ENCODE peak calls at places on chromosomes 13 and 19, in ten cellular contexts. One of them, this sample, is unnamed. For H3K9me3, the result is how much of the 10 kb centered on the place peaks cover.

GRCh38 chr19:10699650-10700335 is 1.4 kb upstream of the QTRT1 start:
- DNase-seq in neural progenitor cell: peak
- DNase-seq in hepatocyte: peak
- DNase-seq in GM23248: peak
- DNase-seq in MM.1S: peak
- DNase-seq in mammary epithelial cell: peak
- DNase-seq in H1: no peak
- DNase-seq in astrocyte: peak
- DNase-seq in PC-3: peak
- DNase-seq in GM12878: peak
- DNase-seq in this sample: no peak

GRCh38 chr13:114099191-114099590 is 33.2 kb downstream of the RASA3 start:
- DNase-seq in MM.1S: peak
- DNase-seq in neural progenitor cell: peak
- DNase-seq in mammary epithelial cell: peak
- DNase-seq in GM23248: peak
- DNase-seq in hepatocyte: peak
- DNase-seq in H1: no peak
- DNase-seq in astrocyte: peak
- DNase-seq in GM12878: no peak
- DNase-seq in PC-3: peak
- DNase-seq in this sample: no peak

GRCh38 chr13:26785845-26786630 is 25.5 kb upstream of the GPR12 start:
- DNase-seq in hepatocyte: no peak
- DNase-seq in GM23248: no peak
- DNase-seq in H1: no peak
- DNase-seq in neural progenitor cell: peak
- DNase-seq in MM.1S: peak
- DNase-seq in mammary epithelial cell: peak
- DNase-seq in PC-3: no peak
- DNase-seq in astrocyte: no peak
- DNase-seq in GM12878: no peak
- DNase-seq in this sample: no peak

GRCh38 chr19:43560687-43561086 is 14.6 kb downstream of the XRCC1 start:
- DNase-seq in MM.1S: no peak
- DNase-seq in H1: no peak
- DNase-seq in GM23248: peak
- DNase-seq in PC-3: no peak
- DNase-seq in astrocyte: no peak
- DNase-seq in neural progenitor cell: no peak
- DNase-seq in mammary epithelial cell: no peak
- DNase-seq in hepatocyte: no peak
- DNase-seq in GM12878: no peak
- DNase-seq in this sample: no peak

GRCh38 chr19:58034476-58034790 is 608 bp downstream of the ZSCAN1 start:
- DNase-seq in PC-3: no peak
- DNase-seq in neural progenitor cell: peak
- DNase-seq in hepatocyte: peak
- DNase-seq in MM.1S: no peak
- DNase-seq in mammary epithelial cell: no peak
- DNase-seq in GM23248: no peak
- DNase-seq in astrocyte: no peak
- DNase-seq in GM12878: no peak
- DNase-seq in H1: no peak
- DNase-seq in this sample: no peak

GRCh38 chr13:114108894-114109293 is 23.5 kb downstream of the RASA3 start:
- DNase-seq in MM.1S: no peak
- DNase-seq in hepatocyte: no peak
- DNase-seq in mammary epithelial cell: no peak
- DNase-seq in neural progenitor cell: no peak
- DNase-seq in astrocyte: no peak
- DNase-seq in GM12878: no peak
- DNase-seq in GM23248: no peak
- DNase-seq in H1: no peak
- DNase-seq in PC-3: no peak
- DNase-seq in this sample: no peak

GRCh38 chr13:81425286-81425685 is 1084.4 kb upstream of the SPRY2 start:
- DNase-seq in H1: no peak
- DNase-seq in MM.1S: no peak
- DNase-seq in GM23248: no peak
- DNase-seq in PC-3: no peak
- DNase-seq in astrocyte: no peak
- DNase-seq in hepatocyte: no peak
- DNase-seq in neural progenitor cell: no peak
- DNase-seq in mammary epithelial cell: no peak
- DNase-seq in GM12878: no peak
- DNase-seq in this sample: no peak

GRCh38 chr19:1046836-1047695 is 7.2 kb downstream of the ABCA7 start:
- DNase-seq in H1: no peak
- DNase-seq in hepatocyte: no peak
- DNase-seq in MM.1S: no peak
- DNase-seq in neural progenitor cell: no peak
- DNase-seq in astrocyte: no peak
- DNase-seq in mammary epithelial cell: no peak
- DNase-seq in GM23248: no peak
- DNase-seq in GM12878: no peak
- DNase-seq in PC-3: no peak
- DNase-seq in this sample: no peak

GRCh38 chr13:96421314-96421713 is 331.4 kb downstream of the HS6ST3 start:
- DNase-seq in H1: no peak
- DNase-seq in astrocyte: no peak
- DNase-seq in hepatocyte: no peak
- DNase-seq in mammary epithelial cell: no peak
- DNase-seq in PC-3: no peak
- DNase-seq in GM12878: no peak
- DNase-seq in GM23248: no peak
- DNase-seq in neural progenitor cell: no peak
- DNase-seq in MM.1S: no peak
- DNase-seq in this sample: no peak

GRCh38 chr13:19882231-19882630 is 18.8 kb upstream of the ZMYM5 start:
- DNase-seq in mammary epithelial cell: peak
- DNase-seq in hepatocyte: no peak
- DNase-seq in H1: no peak
- DNase-seq in GM23248: no peak
- DNase-seq in GM12878: no peak
- DNase-seq in astrocyte: no peak
- DNase-seq in MM.1S: no peak
- DNase-seq in PC-3: no peak
- DNase-seq in neural progenitor cell: no peak
- DNase-seq in this sample: no peak

GRCh38 chr13:97810152-97810551 is 143.3 kb upstream of the IPO5 start:
- DNase-seq in MM.1S: no peak
- DNase-seq in PC-3: peak
- DNase-seq in GM12878: no peak
- DNase-seq in astrocyte: no peak
- DNase-seq in neural progenitor cell: peak
- DNase-seq in GM23248: peak
- DNase-seq in H1: no peak
- DNase-seq in hepatocyte: peak
- DNase-seq in mammary epithelial cell: no peak
- DNase-seq in this sample: no peak

GRCh38 chr19:47447470-47448359 is 24.0 kb downstream of the SLC8A2 start:
- DNase-seq in hepatocyte: peak
- DNase-seq in GM12878: no peak
- DNase-seq in neural progenitor cell: peak
- DNase-seq in astrocyte: no peak
- DNase-seq in MM.1S: no peak
- DNase-seq in mammary epithelial cell: peak
- DNase-seq in GM23248: peak
- DNase-seq in H1: peak
- DNase-seq in PC-3: peak
- DNase-seq in this sample: no peak

GRCh38 chr19:47445527-47445926 is 26.2 kb downstream of the SLC8A2 start:
- DNase-seq in astrocyte: no peak
- DNase-seq in GM23248: no peak
- DNase-seq in hepatocyte: no peak
- DNase-seq in H1: no peak
- DNase-seq in GM12878: no peak
- DNase-seq in mammary epithelial cell: no peak
- DNase-seq in neural progenitor cell: no peak
- DNase-seq in PC-3: no peak
- DNase-seq in MM.1S: no peak
- DNase-seq in this sample: no peak

GRCh38 chr19:47444388-47444821 is 25.1 kb upstream of the MEIS3 start:
- DNase-seq in hepatocyte: peak
- DNase-seq in PC-3: no peak
- DNase-seq in GM23248: no peak
- DNase-seq in astrocyte: no peak
- DNase-seq in GM12878: no peak
- DNase-seq in mammary epithelial cell: no peak
- DNase-seq in MM.1S: no peak
- DNase-seq in H1: no peak
- DNase-seq in neural progenitor cell: peak
- DNase-seq in this sample: no peak

GRCh38 chr19:47446534-47447469 is 24.9 kb downstream of the SLC8A2 start:
- DNase-seq in mammary epithelial cell: peak
- DNase-seq in hepatocyte: peak
- DNase-seq in GM12878: no peak
- DNase-seq in astrocyte: no peak
- DNase-seq in MM.1S: no peak
- DNase-seq in GM23248: peak
- DNase-seq in PC-3: peak
- DNase-seq in neural progenitor cell: peak
- DNase-seq in H1: peak
- DNase-seq in this sample: no peak

DNA sequence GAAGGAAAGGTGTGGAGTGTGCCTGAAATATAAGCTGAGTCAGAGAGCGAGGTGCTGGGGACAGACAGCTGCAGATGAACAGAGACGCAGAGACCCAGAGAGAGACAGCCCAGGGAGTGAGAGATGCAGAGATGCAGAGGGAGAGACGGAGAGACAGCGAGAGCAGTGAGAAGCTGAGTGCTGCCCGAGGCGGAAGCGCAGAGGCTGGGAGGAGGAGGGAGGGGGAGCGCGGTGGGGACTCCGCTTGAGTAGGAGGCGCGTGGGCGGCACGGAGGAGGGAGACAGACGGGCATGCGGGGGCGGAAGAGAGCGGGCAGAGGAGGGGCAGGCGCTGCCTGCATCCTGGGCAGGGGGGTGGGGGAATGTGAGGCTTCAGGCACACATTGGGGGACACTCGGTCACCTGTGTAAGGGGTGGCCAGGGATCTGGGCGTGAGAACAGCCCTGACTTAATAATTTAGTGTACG is 25.7 kb downstream of the SLC8A2 start:
- DNase-seq in H1: no peak
- DNase-seq in PC-3: peak
- DNase-seq in mammary epithelial cell: no peak
- DNase-seq in GM12878: no peak
- DNase-seq in neural progenitor cell: peak
- DNase-seq in astrocyte: no peak
- DNase-seq in MM.1S: no peak
- DNase-seq in GM23248: peak
- DNase-seq in hepatocyte: peak
- DNase-seq in this sample: no peak
- TF ChIP-seq EZH2 in H1: no peak
- TF ChIP-seq EZH2 in PC-3: no peak
- TF ChIP-seq EZH2 in mammary epithelial cell: no peak
- TF ChIP-seq EZH2 in GM12878: no peak
- TF ChIP-seq EZH2 in neural progenitor cell: peak
- TF ChIP-seq EZH2 in astrocyte: no peak
- TF ChIP-seq EZH2 in MM.1S: no peak
- TF ChIP-seq EZH2 in GM23248: peak
- TF ChIP-seq EZH2 in hepatocyte: no peak
- TF ChIP-seq EZH2 in this sample: no peak

DNA sequence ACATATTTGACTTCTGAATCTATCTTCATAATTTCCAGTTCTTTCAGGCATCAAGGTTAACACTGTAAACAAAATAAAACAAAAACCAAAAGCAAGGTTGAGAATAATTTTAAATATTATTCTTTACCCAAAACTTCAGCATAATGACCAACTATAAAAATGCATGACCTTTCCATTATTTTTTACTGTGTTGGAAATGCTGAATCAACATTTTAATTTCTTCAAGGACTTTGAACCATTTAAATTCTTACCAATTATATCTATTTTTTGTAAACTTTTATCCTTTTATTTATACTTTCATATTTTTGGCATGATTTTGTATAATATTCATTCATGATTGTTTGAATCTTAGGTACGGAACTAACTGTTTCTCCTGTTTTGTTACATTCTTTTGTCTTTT is 6.9 kb downstream of the ZNF585A start:
- DNase-seq in H1: no peak
- DNase-seq in GM12878: no peak
- DNase-seq in GM23248: no peak
- DNase-seq in mammary epithelial cell: no peak
- DNase-seq in neural progenitor cell: no peak
- DNase-seq in hepatocyte: no peak
- DNase-seq in MM.1S: no peak
- DNase-seq in PC-3: no peak
- DNase-seq in astrocyte: no peak
- DNase-seq in this sample: no peak
- H3K9me3 ChIP-seq in H1: under half
- H3K9me3 ChIP-seq in GM12878: under half
- H3K9me3 ChIP-seq in GM23248: under half
- H3K9me3 ChIP-seq in mammary epithelial cell: under half
- H3K9me3 ChIP-seq in neural progenitor cell: under half
- H3K9me3 ChIP-seq in hepatocyte: under half
- H3K9me3 ChIP-seq in MM.1S: under half
- H3K9me3 ChIP-seq in PC-3: under half
- H3K9me3 ChIP-seq in astrocyte: under half
- H3K9me3 ChIP-seq in this sample: under half

GRCh38 chr13:21032656-21033055 is 28.7 kb downstream of the LATS2 start:
- DNase-seq in hepatocyte: no peak
- DNase-seq in astrocyte: no peak
- DNase-seq in neural progenitor cell: no peak
- DNase-seq in GM23248: no peak
- DNase-seq in H1: no peak
- DNase-seq in MM.1S: no peak
- DNase-seq in mammary epithelial cell: no peak
- DNase-seq in GM12878: no peak
- DNase-seq in PC-3: no peak
- DNase-seq in this sample: no peak
- H3K27ac ChIP-seq in hepatocyte: no peak
- H3K27ac ChIP-seq in astrocyte: no peak
- H3K27ac ChIP-seq in neural progenitor cell: no peak
- H3K27ac ChIP-seq in GM23248: peak
- H3K27ac ChIP-seq in H1: no peak
- H3K27ac ChIP-seq in MM.1S: no peak
- H3K27ac ChIP-seq in mammary epithelial cell: no peak
- H3K27ac ChIP-seq in GM12878: no peak
- H3K27ac ChIP-seq in PC-3: peak
- H3K27ac ChIP-seq in this sample: no peak

GRCh38 chr19:51018745-51019543 is 565 bp downstream of the KLK10 start:
- DNase-seq in MM.1S: no peak
- DNase-seq in PC-3: no peak
- DNase-seq in mammary epithelial cell: peak
- DNase-seq in H1: no peak
- DNase-seq in hepatocyte: peak
- DNase-seq in GM12878: no peak
- DNase-seq in neural progenitor cell: no peak
- DNase-seq in GM23248: no peak
- DNase-seq in astrocyte: no peak
- DNase-seq in this sample: no peak
- TF ChIP-seq EZH2 in MM.1S: no peak
- TF ChIP-seq EZH2 in PC-3: no peak
- TF ChIP-seq EZH2 in mammary epithelial cell: no peak
- TF ChIP-seq EZH2 in H1: no peak
- TF ChIP-seq EZH2 in hepatocyte: peak
- TF ChIP-seq EZH2 in GM12878: no peak
- TF ChIP-seq EZH2 in neural progenitor cell: peak
- TF ChIP-seq EZH2 in GM23248: peak
- TF ChIP-seq EZH2 in astrocyte: peak
- TF ChIP-seq EZH2 in this sample: no peak

GRCh38 chr13:111519490-111520170 is 199.2 kb downstream of the TEX29 start:
- DNase-seq in GM23248: no peak
- DNase-seq in H1: no peak
- DNase-seq in mammary epithelial cell: no peak
- DNase-seq in neural progenitor cell: no peak
- DNase-seq in hepatocyte: no peak
- DNase-seq in astrocyte: no peak
- DNase-seq in MM.1S: no peak
- DNase-seq in GM12878: no peak
- DNase-seq in PC-3: no peak
- DNase-seq in this sample: no peak
- H3K9me3 ChIP-seq in GM23248: under half
- H3K9me3 ChIP-seq in H1: under half
- H3K9me3 ChIP-seq in mammary epithelial cell: under half
- H3K9me3 ChIP-seq in neural progenitor cell: under half
- H3K9me3 ChIP-seq in hepatocyte: under half
- H3K9me3 ChIP-seq in astrocyte: under half
- H3K9me3 ChIP-seq in MM.1S: under half
- H3K9me3 ChIP-seq in GM12878: under half
- H3K9me3 ChIP-seq in PC-3: under half
- H3K9me3 ChIP-seq in this sample: under half

This sample was measured in SK-N-MC.